ENCODE peak calls at places on chromosome 20, in five cellular contexts. C is kidney, R is left ventricle myocardium inferior, G is coronary artery, V is spleen. N is an unnamed sample.

GRCh38 chr20:31707994-31708744 is 14.5 kb downstream of the BCL2L1 start:
- DNase-seq in V (peak), C (no peak), G (no peak), R (peak), N (peak)

GRCh38 chr20:33569290-33570094 is 79.6 kb downstream of the CBFA2T2 start:
- DNase-seq in V (no peak), C (no peak), G (no peak), R (no peak), N (no peak)

GRCh38 chr20:47727170-47727880 is 58.0 kb downstream of the SULF2 start:
- DNase-seq in V (peak), C (peak), G (no peak), R (peak), N (peak)

GRCh38 chr20:33252460-33252859 is 16.7 kb downstream of the BPIFA1 start:
- DNase-seq in V (no peak), G (no peak), C (no peak), R (no peak), N (no peak)

GRCh38 chr20:62501801-62502495 is 26.2 kb upstream of the GATA5 start:
- DNase-seq in C (no peak), R (no peak), V (no peak), G (no peak), N (no peak)

GRCh38 chr20:17683218-17684076 is 1.4 kb upstream of the RRBP1 start:
- DNase-seq in V (no peak), C (no peak), G (peak), R (no peak), N (no peak)

GRCh38 chr20:10502098-10502526 is 67.0 kb downstream of the SLX4IP start:
- DNase-seq in V (no peak), G (no peak), C (no peak), R (no peak), N (no peak)

GRCh38 chr20:1803216-1804128 is 91.7 kb upstream of the SIRPA start:
- DNase-seq in R (peak), V (peak), C (peak), G (peak), N (peak)

GRCh38 chr20:41365785-41366545 is 653 bp downstream of the EMILIN3 start:
- DNase-seq in R (no peak), C (no peak), V (no peak), G (no peak), N (no peak)

GRCh38 chr20:56690531-56691175 is 61.5 kb downstream of the TFAP2C start:
- DNase-seq in C (no peak), G (no peak), R (no peak), V (no peak), N (no peak)

GRCh38 chr20:45328451-45328850 is 19.8 kb downstream of the SDC4 start:
- DNase-seq in V (no peak), G (no peak), R (no peak), C (no peak), N (no peak)

GRCh38 chr20:60031107-60031506 is 72.9 kb downstream of the CDH26 start:
- DNase-seq in G (no peak), R (no peak), C (no peak), V (no peak), N (no peak)

GRCh38 chr20:41748756-41749582 is 130.8 kb upstream of the CHD6 start:
- DNase-seq in C (no peak), G (no peak), R (no peak), V (no peak), N (no peak)

GRCh38 chr20:2297352-2297717 is 1.5 kb downstream of the TGM3 start:
- DNase-seq in R (no peak), G (no peak), V (no peak), C (no peak), N (no peak)

GRCh38 chr20:1486566-1486965 is 4.7 kb downstream of the SIRPB2 start:
- DNase-seq in R (no peak), V (no peak), C (no peak), G (no peak), N (no peak)

GRCh38 chr20:61695741-61696140 is 369.9 kb downstream of the TAF4 start:
- DNase-seq in V (no peak), G (no peak), R (no peak), C (peak), N (no peak)

GRCh38 chr20:25129908-25130307 is 48.0 kb upstream of the VSX1 start:
- DNase-seq in C (no peak), V (no peak), G (no peak), R (no peak), N (no peak)

GRCh38 chr20:32009564-32009963 is 674 bp upstream of the CCM2L start:
- DNase-seq in G (no peak), V (peak), C (no peak), R (no peak), N (no peak)

GRCh38 chr20:17659801-17660200 is 22.2 kb downstream of the RRBP1 start:
- DNase-seq in G (no peak), C (no peak), R (no peak), V (peak), N (no peak)

GRCh38 chr20:49395183-49395582 is 87.3 kb downstream of the KCNB1 start:
- DNase-seq in V (no peak), C (no peak), R (no peak), G (no peak), N (no peak)

GRCh38 chr20:18056174-18057105 is 1.3 kb downstream of the OVOL2 start:
- DNase-seq in G (no peak), C (peak), V (no peak), R (no peak), N (no peak)

GRCh38 chr20:46708172-46708860 is 1.1 kb upstream of the SLC2A10 start:
- DNase-seq in G (no peak), V (no peak), R (no peak), C (no peak), N (no peak)

GRCh38 chr20:50152394-50153152 is 950 bp downstream of the PEDS1 start:
- DNase-seq in G (no peak), V (no peak), R (no peak), C (no peak), N (no peak)

GRCh38 chr20:11755071-11755881 is 162.4 kb upstream of the BTBD3 start:
- DNase-seq in C (no peak), V (no peak), R (no peak), G (no peak), N (no peak)

GRCh38 chr20:54172856-54173652 is 732 bp downstream of the CYP24A1 start:
- DNase-seq in R (no peak), G (no peak), V (no peak), C (peak), N (no peak)

DNA sequence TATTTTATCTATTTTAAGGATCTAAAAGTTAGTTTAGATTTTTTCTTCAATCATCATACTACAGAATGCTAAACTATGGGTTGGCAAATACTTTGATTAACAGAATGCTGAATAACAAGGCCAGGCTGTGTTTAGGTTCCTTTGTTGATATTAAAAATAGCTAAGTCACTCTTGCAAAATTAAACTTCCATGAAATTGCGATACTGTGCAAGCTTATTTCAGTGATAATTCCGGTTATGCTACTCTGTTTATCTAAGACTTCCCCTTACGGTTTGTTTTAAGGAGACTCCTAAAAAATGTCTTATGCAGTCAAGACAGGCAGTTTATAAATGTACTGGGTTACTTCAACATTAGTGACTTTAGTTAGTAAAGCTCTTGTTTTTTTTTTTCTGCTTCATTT is 2.7 kb downstream of the RNF24 start:
- DNase-seq in G (no peak), C (no peak), V (no peak), R (no peak), N (no peak)
- H3K27ac ChIP-seq in G (peak), C (no peak), V (no peak), R (peak), N (no peak)

GRCh38 chr20:23526850-23527249 is 35.9 kb downstream of the CST8 start:
- DNase-seq in G (no peak), V (no peak), R (no peak), C (no peak), N (no peak)
- H3K27ac ChIP-seq in G (no peak), V (no peak), R (no peak), C (no peak), N (no peak)

DNA sequence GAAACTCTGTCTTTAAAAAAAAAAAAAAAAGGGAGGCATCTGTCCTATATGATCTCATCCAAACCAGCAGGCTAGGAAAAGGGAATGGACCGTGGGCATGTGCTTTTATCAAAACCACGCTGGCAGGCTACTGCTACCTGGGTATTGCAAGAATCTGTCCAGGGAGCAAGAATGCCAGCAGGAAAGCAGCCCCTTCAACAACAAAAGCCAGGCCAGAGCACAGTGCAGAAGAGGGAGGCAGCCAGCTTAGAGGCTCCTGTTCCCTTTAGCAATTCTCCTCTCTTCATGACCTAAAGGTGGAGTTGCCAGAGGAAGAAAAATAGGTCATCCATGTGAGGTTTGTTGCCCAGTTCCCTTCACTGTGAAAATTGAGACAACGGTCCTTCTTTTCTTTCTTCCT is 18.2 kb downstream of the TBC1D20 start:
- DNase-seq in G (no peak), C (no peak), V (no peak), R (no peak), N (no peak)
- H3K27ac ChIP-seq in G (no peak), C (no peak), V (no peak), R (peak), N (no peak)

DNA sequence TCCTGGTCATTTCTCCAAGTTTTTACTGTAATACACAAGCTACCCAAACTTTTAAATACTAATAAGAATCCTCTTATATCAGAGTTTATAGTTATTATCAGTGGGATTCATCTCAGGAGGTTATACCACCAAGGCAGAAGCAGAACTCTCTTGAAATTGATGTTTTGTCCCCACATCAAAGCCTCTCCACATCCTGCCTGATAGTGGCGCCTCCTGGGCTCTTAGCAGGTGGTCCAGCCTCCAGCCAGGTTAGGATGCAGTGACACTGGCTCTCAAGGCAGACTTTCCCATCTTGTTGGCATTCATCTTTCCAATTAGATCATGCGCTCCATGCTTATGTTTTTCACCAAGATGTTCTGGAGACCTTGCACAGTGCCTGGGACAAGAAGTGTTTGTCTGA is 81.8 kb upstream of the INSM1 start:
- DNase-seq in R (no peak), C (no peak), G (no peak), V (no peak), N (no peak)
- H3K27ac ChIP-seq in R (no peak), C (no peak), G (no peak), V (no peak), N (no peak)

DNA sequence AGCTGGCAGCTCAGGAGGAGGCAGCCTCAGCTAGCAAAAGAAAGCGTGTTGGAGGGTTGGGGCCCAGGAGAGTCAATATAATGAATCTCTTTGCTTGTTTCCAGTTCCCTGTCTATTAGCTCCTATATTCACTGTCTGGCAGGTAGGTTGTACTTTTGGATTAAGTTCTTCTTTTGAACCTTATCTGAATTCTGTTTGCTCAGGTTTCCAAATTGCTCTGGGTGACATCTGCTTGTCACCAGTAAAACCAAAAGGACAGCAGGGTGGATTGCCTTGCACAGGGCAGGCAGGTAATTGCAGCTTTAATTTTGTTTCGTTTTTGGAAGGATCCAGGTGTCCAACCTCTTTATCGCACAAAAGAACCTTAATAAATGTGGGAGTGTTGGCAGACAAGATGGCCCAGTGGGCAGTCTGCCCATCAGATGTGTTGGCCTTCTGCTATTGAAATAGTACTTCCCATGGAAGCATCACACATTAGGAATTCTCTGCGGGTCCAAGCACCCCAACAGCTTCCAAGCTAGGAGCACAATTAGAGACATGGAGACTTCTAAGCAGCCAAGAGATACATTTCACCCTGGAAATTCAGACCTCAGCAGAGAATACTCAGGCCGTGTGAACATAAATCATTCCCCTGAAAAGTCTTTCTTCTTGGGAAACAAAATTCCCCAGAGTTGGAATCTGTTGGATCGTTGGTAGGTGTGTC is 287.0 kb upstream of the BMP2 start:
- DNase-seq in G (no peak), C (no peak), R (no peak), V (no peak), N (no peak)
- H3K27ac ChIP-seq in G (no peak), C (no peak), R (no peak), V (no peak), N (no peak)

DNA sequence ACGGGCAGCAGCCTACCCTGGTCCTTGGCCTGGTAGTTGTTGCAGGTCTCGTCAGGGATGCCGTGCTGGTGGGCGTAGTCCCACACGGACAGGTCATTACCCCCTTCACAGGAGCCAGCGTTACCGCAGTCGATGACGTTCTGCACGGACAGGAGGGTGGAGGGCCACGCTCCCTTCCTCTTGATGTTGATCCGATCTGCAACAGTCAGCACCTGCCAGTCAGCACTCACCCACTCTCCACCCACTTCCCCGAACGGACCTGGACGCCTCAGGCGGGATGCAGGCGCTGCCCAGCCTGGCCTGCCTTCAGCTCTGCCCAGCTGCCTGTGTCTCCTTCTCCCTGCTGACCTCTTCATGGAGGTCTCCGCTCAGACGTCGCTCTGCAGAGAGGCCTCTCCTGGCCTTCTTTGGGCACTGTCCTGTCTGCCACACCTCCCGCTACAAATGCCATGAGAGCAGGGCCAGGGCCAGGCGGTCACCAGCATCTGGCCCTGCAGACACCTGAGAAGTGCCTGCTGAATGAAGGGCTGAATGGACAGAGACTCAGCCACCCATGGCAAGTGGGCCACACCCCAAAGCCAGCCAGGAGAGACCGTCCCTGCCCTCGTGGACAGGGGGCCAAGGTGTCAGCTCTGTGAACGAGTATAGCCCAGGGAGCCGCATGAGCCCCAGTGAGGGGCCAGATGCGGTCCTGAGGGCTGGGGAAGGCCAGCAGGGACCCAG is 5.4 kb downstream of the CTSZ start:
- DNase-seq in V (no peak), R (no peak), C (peak), G (no peak), N (no peak)
- H3K27ac ChIP-seq in V (no peak), R (no peak), C (no peak), G (no peak), N (no peak)

GRCh38 chr20:58890073-58890453 is 37.5 kb downstream of the GNAS start:
- DNase-seq in C (no peak), G (no peak), V (no peak), R (no peak), N (no peak)

GRCh38 chr20:58891686-58892125 is 39.2 kb downstream of the GNAS start:
- DNase-seq in R (peak), V (no peak), G (no peak), C (peak), N (peak)

GRCh38 chr20:58890454-58891075 is 38.0 kb downstream of the GNAS start:
- DNase-seq in C (peak), R (peak), G (peak), V (peak), N (peak)

GRCh38 chr20:58892126-58892931 is 39.8 kb downstream of the GNAS start:
- DNase-seq in R (peak), C (peak), G (peak), V (peak), N (peak)

GRCh38 chr20:58891076-58891685 is 38.7 kb downstream of the GNAS start:
- DNase-seq in G (no peak), V (peak), C (peak), R (peak), N (peak)
- H3K27ac ChIP-seq in G (peak), V (peak), C (peak), R (peak), N (peak)

GRCh38 chr20:51889466-51889865 is 87.1 kb upstream of the SALL4 start:
- DNase-seq in G (no peak), C (no peak), V (no peak), R (no peak), N (no peak)
- H3K27ac ChIP-seq in G (no peak), C (no peak), V (no peak), R (no peak), N (no peak)

GRCh38 chr20:63619505-63619904 is 7.4 kb downstream of the GMEB2 start:
- DNase-seq in R (no peak), G (no peak), V (peak), C (peak), N (no peak)
- H3K27ac ChIP-seq in R (no peak), G (no peak), V (no peak), C (no peak), N (no peak)